ENCODE peak calls at places on chromosomes 13 and 19, in four cellular contexts. Z, A, B and P are unnamed samples.

GRCh38 chr13:81283561-81283960 is 942.6 kb upstream of the SPRY2 start:
- DNase-seq in A (no peak), Z (no peak), B (no peak), P (no peak)

GRCh38 chr13:45196091-45196490 is 4.8 kb downstream of the KCTD4 start:
- DNase-seq in Z (no peak), B (no peak), A (no peak), P (no peak)

GRCh38 chr19:15330801-15331418 is 1.4 kb downstream of the BRD4 start:
- DNase-seq in B (peak), A (no peak), Z (peak), P (no peak)

GRCh38 chr19:3382460-3383100 is 16.2 kb downstream of the NFIC start:
- DNase-seq in A (no peak), B (no peak), Z (no peak), P (no peak)

GRCh38 chr19:57682226-57682766 is 519 bp downstream of the ZNF551 start:
- DNase-seq in Z (peak), B (no peak), A (no peak), P (no peak)

GRCh38 chr13:65971541-65971940 is 1258.6 kb downstream of the PCDH9 start:
- DNase-seq in Z (no peak), B (no peak), A (no peak), P (no peak)

GRCh38 chr19:38090561-38090960 is 133.5 kb downstream of the DPF1 start:
- DNase-seq in B (no peak), A (no peak), Z (no peak), P (no peak)

GRCh38 chr13:20125129-20125782 is 35.6 kb downstream of the GJA3 start:
- DNase-seq in A (no peak), B (no peak), Z (no peak), P (no peak)

GRCh38 chr13:106533940-106534843 is 1.3 kb downstream of the EFNB2 start:
- DNase-seq in A (no peak), Z (no peak), B (peak), P (no peak)

GRCh38 chr19:13796301-13797057 is 1.2 kb downstream of the ZSWIM4 start:
- DNase-seq in A (no peak), B (peak), Z (peak), P (peak)

GRCh38 chr19:48616491-48617056 is 1.7 kb upstream of the FAM83E start:
- DNase-seq in B (no peak), A (no peak), Z (no peak), P (no peak)

GRCh38 chr19:35844482-35845214 is 7.7 kb downstream of the NPHS1 start:
- DNase-seq in Z (no peak), B (no peak), A (no peak), P (no peak)

GRCh38 chr13:107275945-107276614 is 708.1 kb upstream of the ARGLU1 start:
- DNase-seq in B (no peak), A (no peak), Z (no peak), P (no peak)

GRCh38 chr19:14391156-14391821 is 10.0 kb downstream of the ADGRE5 start:
- DNase-seq in A (no peak), B (peak), Z (no peak), P (no peak)

GRCh38 chr13:62879071-62879470 is 1463.4 kb upstream of the PCDH20 start:
- DNase-seq in A (no peak), Z (no peak), B (no peak), P (no peak)

GRCh38 chr13:80040219-80040976 is 300.5 kb downstream of the SPRY2 start:
- DNase-seq in B (no peak), Z (peak), A (no peak), P (peak)

GRCh38 chr19:6011794-6012193 is 33.9 kb upstream of the RANBP3 start:
- DNase-seq in Z (no peak), A (no peak), B (no peak), P (no peak)

GRCh38 chr19:3368848-3369336 is 2.5 kb downstream of the NFIC start:
- DNase-seq in Z (no peak), B (no peak), A (no peak), P (no peak)

GRCh38 chr13:75803982-75804381 is 167.9 kb downstream of the LMO7 start:
- DNase-seq in Z (no peak), B (no peak), A (no peak), P (no peak)

GRCh38 chr19:43612374-43612773 is 486 bp downstream of the SRRM5 start:
- DNase-seq in A (no peak), B (no peak), Z (no peak), P (no peak)

GRCh38 chr13:98254541-98254940 is 77.5 kb upstream of the RNF113B start:
- DNase-seq in B (peak), Z (no peak), A (no peak), P (no peak)

GRCh38 chr13:42880241-42880640 is 98.9 kb downstream of the FAM216B start:
- DNase-seq in Z (no peak), A (no peak), B (no peak), P (no peak)

GRCh38 chr13:42878721-42879120 is 97.3 kb downstream of the FAM216B start:
- DNase-seq in A (no peak), B (no peak), Z (no peak), P (no peak)

GRCh38 chr13:42876270-42876714 is 94.9 kb downstream of the FAM216B start:
- DNase-seq in Z (no peak), B (no peak), A (peak), P (no peak)

GRCh38 chr13:42875448-42876269 is 94.3 kb downstream of the FAM216B start:
- DNase-seq in Z (no peak), B (peak), A (no peak), P (no peak)

GRCh38 chr13:42876810-42877550 is 95.6 kb downstream of the FAM216B start:
- DNase-seq in Z (no peak), A (no peak), B (no peak), P (no peak)
- TF ChIP-seq RAD21 in Z (no peak), A (no peak), B (no peak), P (no peak)

GRCh38 chr19:21607453-21607852 is 102.1 kb downstream of the ZNF429 start:
- DNase-seq in Z (no peak), B (no peak), A (no peak), P (no peak)

GRCh38 chr19:21602105-21602658 is 96.8 kb downstream of the ZNF429 start:
- DNase-seq in B (no peak), Z (no peak), A (no peak), P (no peak)

GRCh38 chr19:21604941-21605548 is 99.6 kb downstream of the ZNF429 start:
- DNase-seq in A (no peak), Z (no peak), B (no peak), P (no peak)

GRCh38 chr19:21604351-21604926 is 99.0 kb downstream of the ZNF429 start:
- DNase-seq in A (no peak), B (no peak), Z (no peak), P (no peak)

DNA sequence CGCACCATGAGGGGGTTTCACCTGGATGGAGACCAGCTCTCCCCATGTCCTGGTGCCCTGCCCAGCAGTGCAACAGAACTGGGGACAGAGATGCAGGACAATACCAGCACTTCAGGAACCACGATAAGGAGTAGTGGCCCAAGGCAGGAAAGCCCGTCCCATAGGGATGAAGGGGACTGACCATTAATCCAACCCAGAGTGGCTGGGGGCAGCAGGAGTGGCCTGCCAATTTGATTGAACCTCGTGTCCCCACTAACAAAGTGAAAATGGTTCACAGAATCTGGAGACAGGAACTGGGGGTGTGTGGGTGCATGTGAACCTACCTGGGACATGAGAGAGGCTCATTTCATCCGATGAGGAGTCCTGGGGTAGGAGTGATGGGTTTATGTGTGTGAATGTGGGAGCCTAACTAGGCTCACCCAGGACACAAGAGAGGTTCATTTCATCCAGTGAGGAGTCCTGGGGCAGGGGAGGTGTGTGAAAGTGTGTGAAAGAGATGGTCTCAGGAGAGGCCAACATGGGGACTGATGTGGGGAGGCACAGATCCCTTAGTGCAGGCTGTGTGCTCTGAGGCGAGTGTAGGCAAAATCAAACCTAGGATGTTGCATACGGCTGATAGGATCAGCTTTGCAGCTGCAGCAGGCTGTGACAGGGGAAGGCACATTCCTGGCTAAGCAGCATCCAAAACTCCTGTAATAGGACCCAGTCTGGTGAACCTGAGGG is 98.2 kb downstream of the ZNF429 start:
- DNase-seq in B (no peak), Z (no peak), A (no peak), P (no peak)
- TF ChIP-seq REST in B (no peak), Z (no peak), A (no peak), P (no peak)

GRCh38 chr19:7265963-7266362 is 28.3 kb downstream of the INSR start:
- DNase-seq in B (no peak), Z (no peak), A (no peak), P (no peak)
- H3K27ac ChIP-seq in B (no peak), Z (no peak), A (no peak), P (no peak)

DNA sequence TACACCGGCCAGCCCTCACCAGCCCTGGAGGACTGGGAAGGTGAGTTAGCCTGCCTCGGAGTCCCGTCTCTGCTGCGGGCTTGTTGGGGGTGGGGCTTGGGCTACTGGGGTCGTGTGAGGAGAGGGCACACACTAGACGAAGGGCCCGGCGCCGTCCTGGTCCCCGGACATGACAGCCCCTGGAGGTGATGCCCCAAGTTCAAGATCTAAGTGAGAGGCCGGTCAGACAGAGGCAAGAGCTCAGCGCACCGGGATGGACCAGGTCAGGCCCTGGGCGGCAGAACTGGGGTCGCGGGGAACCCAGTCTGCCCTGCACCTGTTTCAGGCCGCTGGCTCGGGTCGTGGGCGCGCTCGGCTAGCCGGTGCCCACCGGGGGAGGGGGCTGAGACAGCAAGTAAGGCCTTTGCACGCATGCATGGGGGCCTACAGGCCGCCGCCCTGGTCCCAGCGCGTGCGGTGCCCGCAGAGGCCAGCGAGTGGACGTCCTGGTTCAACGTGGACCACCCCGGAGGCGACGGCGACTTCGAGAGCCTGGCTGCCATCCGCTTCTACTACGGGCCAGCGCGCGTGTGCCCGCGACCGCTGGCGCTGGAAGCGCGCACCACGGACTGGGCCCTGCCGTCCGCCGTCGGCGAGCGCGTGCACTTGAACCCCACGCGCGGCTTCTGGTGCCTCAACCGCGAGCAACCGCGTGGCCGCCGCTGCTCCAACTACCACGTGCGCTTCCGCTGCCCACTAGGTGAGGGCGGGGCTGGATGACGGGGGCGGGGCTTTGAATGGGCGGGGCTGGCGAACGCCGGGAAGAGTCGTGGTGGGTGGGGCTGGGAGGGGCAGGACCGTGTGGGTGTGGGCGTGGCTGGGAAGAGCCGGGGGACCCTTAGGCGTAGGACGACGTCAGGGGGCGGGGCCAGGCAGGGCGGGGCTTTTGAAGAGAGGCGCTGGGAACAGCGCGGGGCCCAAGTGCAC is 2.0 kb downstream of the CILP2 start:
- DNase-seq in A (no peak), B (peak), Z (no peak), P (peak)
- TF ChIP-seq RAD21 in A (no peak), B (no peak), Z (no peak), P (no peak)

DNA sequence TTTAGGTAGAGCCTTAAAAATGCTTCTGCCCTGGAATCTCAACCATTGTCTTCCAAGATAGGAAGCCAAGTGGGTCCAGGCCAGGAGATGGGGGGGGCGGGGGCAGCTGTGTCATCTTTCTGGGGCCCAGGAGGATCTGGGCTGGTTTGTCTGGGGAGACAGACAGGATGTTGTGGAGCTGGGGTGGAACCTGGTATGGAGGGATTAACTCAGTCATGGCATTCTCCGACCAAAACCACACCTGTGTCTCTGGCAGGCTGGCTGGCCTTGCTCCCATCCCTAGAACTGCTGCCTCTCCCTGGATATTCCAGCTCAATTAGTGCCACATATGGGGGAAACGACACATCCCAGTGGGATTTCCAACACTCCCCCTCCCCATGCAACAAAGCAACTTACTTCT is 2.7 kb upstream of the MAP2K7 start:
- DNase-seq in B (no peak), Z (no peak), A (no peak), P (no peak)
- TF ChIP-seq REST in B (no peak), Z (no peak), A (no peak), P (no peak)

GRCh38 chr13:28237944-28238343 is 99.6 kb downstream of the PAN3 start:
- DNase-seq in B (no peak), A (no peak), Z (no peak), P (no peak)
- H3K27ac ChIP-seq in B (no peak), A (no peak), Z (no peak), P (no peak)